ENCODE peak calls at places on chromosomes 11 and 22, in six cellular contexts. One of them, this sample, is unnamed.

GRCh38 chr11:21634491-21634890 is 558.4 kb upstream of the ANO5 start:
- DNase-seq in neural progenitor cell: no peak
- DNase-seq in mucosa of descending colon: no peak
- DNase-seq in Peyer's patch: no peak
- DNase-seq in AG04449: no peak
- DNase-seq in kidney: no peak
- DNase-seq in this sample: no peak

GRCh38 chr22:11066458-11067285 is 4461.3 kb upstream of the OR11H1 start:
- DNase-seq in neural progenitor cell: no peak
- DNase-seq in mucosa of descending colon: no peak
- DNase-seq in Peyer's patch: peak; percentile 57
- DNase-seq in AG04449: no peak
- DNase-seq in kidney: peak; percentile 88
- DNase-seq in this sample: no peak

GRCh38 chr22:44049369-44050231 is 25.5 kb downstream of the PARVB start:
- DNase-seq in Peyer's patch: no peak
- DNase-seq in kidney: no peak
- DNase-seq in AG04449: no peak
- DNase-seq in mucosa of descending colon: no peak
- DNase-seq in neural progenitor cell: no peak
- DNase-seq in this sample: no peak

GRCh38 chr11:80096736-80097135 is 655.9 kb upstream of the TENM4 start:
- DNase-seq in mucosa of descending colon: no peak
- DNase-seq in Peyer's patch: no peak
- DNase-seq in AG04449: peak; percentile 84
- DNase-seq in neural progenitor cell: no peak
- DNase-seq in kidney: no peak
- DNase-seq in this sample: peak; percentile 72

GRCh38 chr11:69183613-69184012 is 27.9 kb downstream of the SMIM38 start:
- DNase-seq in neural progenitor cell: no peak
- DNase-seq in kidney: no peak
- DNase-seq in mucosa of descending colon: no peak
- DNase-seq in Peyer's patch: no peak
- DNase-seq in AG04449: no peak
- DNase-seq in this sample: no peak

GRCh38 chr22:37121887-37122591 is 12.5 kb upstream of the TMPRSS6 start:
- DNase-seq in AG04449: no peak
- DNase-seq in Peyer's patch: no peak
- DNase-seq in kidney: no peak
- DNase-seq in mucosa of descending colon: peak; percentile 56
- DNase-seq in neural progenitor cell: no peak
- DNase-seq in this sample: no peak

GRCh38 chr11:128328955-128329551 is 258.3 kb downstream of the ETS1 start:
- DNase-seq in mucosa of descending colon: no peak
- DNase-seq in kidney: peak; percentile 79
- DNase-seq in neural progenitor cell: no peak
- DNase-seq in AG04449: no peak
- DNase-seq in Peyer's patch: no peak
- DNase-seq in this sample: no peak

GRCh38 chr11:75508051-75508561 is 17.6 kb downstream of the GDPD5 start:
- DNase-seq in kidney: no peak
- DNase-seq in neural progenitor cell: no peak
- DNase-seq in AG04449: no peak
- DNase-seq in mucosa of descending colon: no peak
- DNase-seq in Peyer's patch: no peak
- DNase-seq in this sample: no peak

GRCh38 chr11:29211205-29211604 is 805.6 kb downstream of the KCNA4 start:
- DNase-seq in Peyer's patch: no peak
- DNase-seq in mucosa of descending colon: no peak
- DNase-seq in kidney: no peak
- DNase-seq in AG04449: no peak
- DNase-seq in neural progenitor cell: no peak
- DNase-seq in this sample: no peak

GRCh38 chr11:78666675-78667129 is 92.0 kb upstream of the NARS2 start:
- DNase-seq in AG04449: no peak
- DNase-seq in Peyer's patch: no peak
- DNase-seq in mucosa of descending colon: no peak
- DNase-seq in neural progenitor cell: no peak
- DNase-seq in kidney: no peak
- DNase-seq in this sample: peak; percentile 31

GRCh38 chr11:57647368-57647767 is 2.3 kb downstream of the YPEL4 start:
- DNase-seq in kidney: no peak
- DNase-seq in Peyer's patch: no peak
- DNase-seq in mucosa of descending colon: no peak
- DNase-seq in AG04449: no peak
- DNase-seq in neural progenitor cell: peak; percentile 50
- DNase-seq in this sample: no peak

GRCh38 chr22:43035250-43035649 is 20.3 kb upstream of the PACSIN2 start:
- DNase-seq in AG04449: no peak
- DNase-seq in kidney: no peak
- DNase-seq in Peyer's patch: no peak
- DNase-seq in neural progenitor cell: no peak
- DNase-seq in mucosa of descending colon: no peak
- DNase-seq in this sample: no peak

GRCh38 chr22:28064941-28065340 is 145.9 kb upstream of the PITPNB start:
- DNase-seq in kidney: no peak
- DNase-seq in mucosa of descending colon: no peak
- DNase-seq in AG04449: no peak
- DNase-seq in neural progenitor cell: no peak
- DNase-seq in Peyer's patch: no peak
- DNase-seq in this sample: no peak

GRCh38 chr22:50600541-50600940 is at the start of gene MAPK8IP2:
- DNase-seq in mucosa of descending colon: peak; percentile 65
- DNase-seq in kidney: peak; percentile 69
- DNase-seq in Peyer's patch: peak; percentile 55
- DNase-seq in AG04449: no peak
- DNase-seq in neural progenitor cell: peak; percentile 65
- DNase-seq in this sample: no peak

DNA sequence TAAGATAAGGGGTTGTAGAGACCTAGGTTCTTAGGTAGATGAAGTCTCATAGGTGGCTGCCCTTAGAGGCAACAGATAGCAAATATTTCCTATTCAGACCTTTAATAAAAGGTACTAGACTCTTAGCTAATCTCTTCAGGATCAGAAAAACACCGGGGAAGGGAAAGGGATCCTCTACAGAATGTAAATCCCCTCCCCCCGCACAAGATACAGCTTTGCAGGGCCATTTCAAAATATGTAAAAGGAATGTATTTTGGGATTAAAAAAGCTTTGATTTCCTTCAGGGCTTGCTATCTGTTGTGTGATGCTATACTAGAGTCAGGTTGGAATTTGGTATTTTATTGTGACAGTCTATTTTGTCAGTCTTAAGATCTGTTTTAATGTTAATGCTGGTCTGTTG is 113.2 kb downstream of the SWAP70 start:
- DNase-seq in neural progenitor cell: no peak
- DNase-seq in AG04449: no peak
- DNase-seq in mucosa of descending colon: no peak
- DNase-seq in Peyer's patch: no peak
- DNase-seq in kidney: no peak
- DNase-seq in this sample: no peak
- H3K4me3 ChIP-seq in neural progenitor cell: no peak overlapping the region
- H3K4me3 ChIP-seq in AG04449: peak overlapping the region; percentile 21
- H3K4me3 ChIP-seq in mucosa of descending colon: no peak overlapping the region
- H3K4me3 ChIP-seq in Peyer's patch: no peak overlapping the region
- H3K4me3 ChIP-seq in kidney: no peak overlapping the region
- H3K4me3 ChIP-seq in this sample: peak overlapping the region; percentile 24

GRCh38 chr22:16824718-16825687 is at the start of gene XKR3:
- DNase-seq in neural progenitor cell: no peak
- DNase-seq in AG04449: no peak
- DNase-seq in mucosa of descending colon: no peak
- DNase-seq in kidney: no peak
- DNase-seq in Peyer's patch: no peak
- DNase-seq in this sample: no peak
- H3K4me3 ChIP-seq in neural progenitor cell: no peak within 1 kb of the TSS
- H3K4me3 ChIP-seq in AG04449: no peak within 1 kb of the TSS
- H3K4me3 ChIP-seq in mucosa of descending colon: no peak within 1 kb of the TSS
- H3K4me3 ChIP-seq in kidney: no peak within 1 kb of the TSS
- H3K4me3 ChIP-seq in Peyer's patch: no peak within 1 kb of the TSS
- H3K4me3 ChIP-seq in this sample: no peak within 1 kb of the TSS

DNA sequence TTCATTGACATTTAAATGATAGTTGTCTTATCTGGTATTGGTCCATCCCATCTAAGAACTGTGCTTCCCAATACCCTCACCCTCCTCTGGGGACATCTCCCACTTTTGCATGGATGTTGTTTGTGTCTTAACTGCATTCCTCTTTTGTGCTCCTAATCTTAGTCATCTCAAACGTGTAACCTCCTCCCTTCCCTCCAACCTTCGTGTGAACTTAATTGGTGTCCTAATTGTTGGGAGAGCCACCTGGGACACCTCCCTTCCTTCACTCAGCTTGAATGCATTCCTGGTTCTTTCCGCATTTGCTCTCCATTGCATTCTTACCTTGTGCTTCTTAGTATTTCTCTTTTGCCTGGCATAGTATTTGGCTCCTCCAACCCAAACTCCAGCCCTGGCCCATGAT is 9.8 kb upstream of the ELMOD1 start:
- DNase-seq in mucosa of descending colon: no peak
- DNase-seq in neural progenitor cell: no peak
- DNase-seq in kidney: no peak
- DNase-seq in AG04449: no peak
- DNase-seq in Peyer's patch: no peak
- DNase-seq in this sample: no peak
- H3K4me3 ChIP-seq in mucosa of descending colon: no peak overlapping the region
- H3K4me3 ChIP-seq in neural progenitor cell: no peak overlapping the region
- H3K4me3 ChIP-seq in kidney: no peak overlapping the region
- H3K4me3 ChIP-seq in AG04449: no peak overlapping the region
- H3K4me3 ChIP-seq in Peyer's patch: no peak overlapping the region
- H3K4me3 ChIP-seq in this sample: no peak overlapping the region

GRCh38 chr11:4539603-4540219 is 5.3 kb upstream of the OR52M1 start:
- DNase-seq in AG04449: no peak
- DNase-seq in kidney: no peak
- DNase-seq in mucosa of descending colon: peak; percentile 50
- DNase-seq in Peyer's patch: peak; percentile 63
- DNase-seq in neural progenitor cell: peak; percentile 63
- DNase-seq in this sample: no peak
- H3K4me3 ChIP-seq in AG04449: no peak overlapping the region
- H3K4me3 ChIP-seq in kidney: no peak overlapping the region
- H3K4me3 ChIP-seq in mucosa of descending colon: no peak overlapping the region
- H3K4me3 ChIP-seq in Peyer's patch: no peak overlapping the region
- H3K4me3 ChIP-seq in neural progenitor cell: no peak overlapping the region
- H3K4me3 ChIP-seq in this sample: no peak overlapping the region

GRCh38 chr22:17194213-17194612 is 25.0 kb downstream of the ADA2 start:
- DNase-seq in kidney: no peak
- DNase-seq in AG04449: no peak
- DNase-seq in Peyer's patch: no peak
- DNase-seq in neural progenitor cell: peak; percentile 53
- DNase-seq in mucosa of descending colon: no peak
- DNase-seq in this sample: no peak

GRCh38 chr22:17192186-17192585 is 27.0 kb downstream of the ADA2 start:
- DNase-seq in Peyer's patch: no peak
- DNase-seq in AG04449: no peak
- DNase-seq in kidney: no peak
- DNase-seq in neural progenitor cell: no peak
- DNase-seq in mucosa of descending colon: no peak
- DNase-seq in this sample: no peak

GRCh38 chr22:17191163-17191562 is 28.1 kb downstream of the ADA2 start:
- DNase-seq in neural progenitor cell: no peak
- DNase-seq in kidney: no peak
- DNase-seq in Peyer's patch: no peak
- DNase-seq in AG04449: no peak
- DNase-seq in mucosa of descending colon: no peak
- DNase-seq in this sample: no peak

DNA sequence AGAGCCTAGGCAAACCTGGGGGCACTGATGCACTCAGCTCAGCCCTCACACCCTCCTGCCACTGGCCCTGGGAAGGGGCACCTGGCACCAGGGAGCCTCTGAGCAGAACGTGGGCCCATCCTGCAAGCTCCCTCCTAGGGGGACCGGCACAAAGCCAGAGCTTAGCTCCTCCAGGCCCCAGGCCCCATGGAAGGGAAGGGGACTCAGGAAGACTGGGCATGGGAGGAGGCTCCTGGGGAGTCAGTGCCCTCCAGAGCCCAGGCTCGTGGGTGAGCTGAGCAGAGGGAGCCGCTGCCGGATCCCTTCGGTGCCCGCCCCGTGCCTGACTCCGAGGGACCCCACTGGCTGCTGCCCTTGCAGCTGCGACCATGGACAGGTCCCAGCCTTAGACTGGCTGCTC is 28.5 kb downstream of the ADA2 start:
- DNase-seq in mucosa of descending colon: no peak
- DNase-seq in kidney: no peak
- DNase-seq in Peyer's patch: no peak
- DNase-seq in AG04449: no peak
- DNase-seq in neural progenitor cell: no peak
- DNase-seq in this sample: no peak
- H3K4me3 ChIP-seq in mucosa of descending colon: no peak overlapping the region
- H3K4me3 ChIP-seq in kidney: no peak overlapping the region
- H3K4me3 ChIP-seq in Peyer's patch: no peak overlapping the region
- H3K4me3 ChIP-seq in AG04449: no peak overlapping the region
- H3K4me3 ChIP-seq in neural progenitor cell: no peak overlapping the region
- H3K4me3 ChIP-seq in this sample: no peak overlapping the region

GRCh38 chr11:96228911-96229310 is 114.1 kb downstream of the MAML2 start:
- DNase-seq in Peyer's patch: no peak
- DNase-seq in mucosa of descending colon: no peak
- DNase-seq in AG04449: no peak
- DNase-seq in neural progenitor cell: no peak
- DNase-seq in kidney: no peak
- DNase-seq in this sample: no peak

GRCh38 chr11:96229354-96229973 is 113.5 kb downstream of the MAML2 start:
- DNase-seq in AG04449: no peak
- DNase-seq in kidney: no peak
- DNase-seq in Peyer's patch: no peak
- DNase-seq in neural progenitor cell: no peak
- DNase-seq in mucosa of descending colon: no peak
- DNase-seq in this sample: no peak

GRCh38 chr11:96230686-96231085 is 112.3 kb downstream of the MAML2 start:
- DNase-seq in mucosa of descending colon: no peak
- DNase-seq in AG04449: no peak
- DNase-seq in neural progenitor cell: no peak
- DNase-seq in kidney: no peak
- DNase-seq in Peyer's patch: no peak
- DNase-seq in this sample: no peak

GRCh38 chr11:96227244-96227643 is 115.8 kb downstream of the MAML2 start:
- DNase-seq in neural progenitor cell: no peak
- DNase-seq in Peyer's patch: no peak
- DNase-seq in mucosa of descending colon: no peak
- DNase-seq in AG04449: no peak
- DNase-seq in kidney: no peak
- DNase-seq in this sample: no peak

DNA sequence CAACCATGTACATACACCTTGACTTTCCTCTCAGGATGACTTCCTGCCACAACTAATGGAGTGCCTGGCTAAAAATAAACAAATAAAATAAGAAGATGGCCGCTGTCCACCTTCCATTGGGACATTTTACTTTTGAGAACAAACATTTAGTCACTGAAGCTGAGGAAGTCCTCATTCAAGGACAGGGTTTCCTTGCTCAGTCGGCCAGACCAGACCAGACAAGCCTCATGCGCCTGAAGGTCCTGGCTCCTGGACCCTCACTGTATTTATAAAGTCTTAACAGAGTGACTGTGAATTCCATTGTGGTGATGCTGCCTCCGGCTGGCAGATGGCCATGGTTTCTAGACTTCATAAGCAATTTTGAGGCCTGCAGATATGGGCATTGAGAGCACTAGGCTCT is 114.5 kb downstream of the MAML2 start:
- DNase-seq in AG04449: peak; percentile 67
- DNase-seq in Peyer's patch: no peak
- DNase-seq in neural progenitor cell: no peak
- DNase-seq in kidney: peak; percentile 88
- DNase-seq in mucosa of descending colon: no peak
- DNase-seq in this sample: peak; percentile 81
- H3K4me3 ChIP-seq in AG04449: no peak overlapping the region
- H3K4me3 ChIP-seq in Peyer's patch: no peak overlapping the region
- H3K4me3 ChIP-seq in neural progenitor cell: no peak overlapping the region
- H3K4me3 ChIP-seq in kidney: no peak overlapping the region
- H3K4me3 ChIP-seq in mucosa of descending colon: no peak overlapping the region
- H3K4me3 ChIP-seq in this sample: no peak overlapping the region